ENCODE peak calls at places on chromosome 17, in five cellular contexts. Y is amygdala; Z is Ammon's horn; I is HFF-Myc; V is activated T-helper 1 cell treated with anti-CD3 and anti-CD28 coated beads, Interleukin-2, amount 50 U/mL, for 16 hours. K is an unnamed sample.

GRCh38 chr17:17757944-17758343 is 76.7 kb downstream of the RAI1 start:
- DNase-seq in Z (no peak), Y (no peak), I (no peak), V (no peak), K (no peak)

GRCh38 chr17:81738801-81739393 is 26.8 kb downstream of the SLC25A10 start:
- DNase-seq in V (no peak), Z (no peak), I (no peak), Y (no peak), K (no peak)

GRCh38 chr17:78391843-78392242 is 13.4 kb downstream of the PGS1 start:
- DNase-seq in Z (no peak), I (no peak), Y (no peak), V (no peak), K (no peak)

GRCh38 chr17:72305964-72306551 is 185.2 kb downstream of the SOX9 start:
- DNase-seq in Z (no peak), V (no peak), Y (no peak), I (no peak), K (no peak)

GRCh38 chr17:41987642-41988041 is 21.0 kb downstream of the CNP start:
- DNase-seq in V (no peak), Y (no peak), I (no peak), Z (no peak), K (no peak)

GRCh38 chr17:56681561-56682266 is 88.2 kb downstream of the NOG start:
- DNase-seq in Z (no peak), I (peak), Y (no peak), V (no peak), K (no peak)

GRCh38 chr17:51372345-51373004 is 112.1 kb downstream of the UTP18 start:
- DNase-seq in Z (peak), V (no peak), Y (peak), I (no peak), K (peak)

GRCh38 chr17:79749958-79750357 is 19.2 kb downstream of the ENPP7 start:
- DNase-seq in Z (no peak), I (no peak), V (no peak), Y (no peak), K (no peak)

GRCh38 chr17:4944163-4944553 is 4.1 kb downstream of the RNF167 start:
- DNase-seq in I (no peak), Y (no peak), V (peak), Z (no peak), K (no peak)

GRCh38 chr17:14427914-14428639 is 127.2 kb downstream of the HS3ST3B1 start:
- DNase-seq in I (no peak), Y (no peak), Z (no peak), V (peak), K (no peak)

GRCh38 chr17:80068301-80069160 is 32.1 kb downstream of the CCDC40 start:
- DNase-seq in Z (no peak), Y (no peak), V (no peak), I (no peak), K (peak)

GRCh38 chr17:77884019-77884418 is 74.5 kb upstream of the TNRC6C start:
- DNase-seq in Y (peak), I (no peak), V (no peak), Z (peak), K (peak)

GRCh38 chr17:46123607-46124006 is 69.6 kb downstream of the KANSL1 start:
- DNase-seq in I (no peak), Z (no peak), V (no peak), Y (no peak), K (no peak)

GRCh38 chr17:5694507-5694906 is 110.2 kb upstream of the NLRP1 start:
- DNase-seq in I (no peak), Y (no peak), V (no peak), Z (no peak), K (no peak)

GRCh38 chr17:10668771-10669170 is 11.7 kb upstream of the MYH3 start:
- DNase-seq in Z (no peak), V (no peak), Y (no peak), I (no peak), K (no peak)

GRCh38 chr17:48173191-48173590 is 65.6 kb downstream of the SNX11 start:
- DNase-seq in V (no peak), Z (no peak), Y (no peak), I (no peak), K (no peak)

GRCh38 chr17:10021239-10021638 is 116.2 kb upstream of the RCVRN start:
- DNase-seq in Y (no peak), I (no peak), V (no peak), Z (no peak), K (no peak)

GRCh38 chr17:7833795-7834553 is at the start of gene KDM6B:
- DNase-seq in V (peak), Y (peak), I (no peak), Z (peak), K (peak)

GRCh38 chr17:75639771-75640555 is 6.7 kb downstream of the SMIM5 start:
- DNase-seq in V (no peak), Z (no peak), Y (no peak), I (no peak), K (no peak)

GRCh38 chr17:82050152-82050760 is 1.4 kb downstream of the RFNG start:
- DNase-seq in Y (no peak), I (no peak), Z (no peak), V (no peak), K (no peak)

GRCh38 chr17:7102421-7102820 is 12.2 kb downstream of the ASGR2 start:
- DNase-seq in Z (no peak), Y (no peak), I (no peak), V (no peak), K (no peak)

GRCh38 chr17:32527146-32527545 is 40.4 kb downstream of the CDK5R1 start:
- DNase-seq in V (no peak), Z (no peak), Y (no peak), I (no peak), K (no peak)

GRCh38 chr17:55639096-55639495 is 83.6 kb downstream of the TMEM100 start:
- DNase-seq in V (no peak), I (no peak), Z (no peak), Y (no peak), K (no peak)

GRCh38 chr17:77600346-77600745 is 358.2 kb upstream of the TNRC6C start:
- DNase-seq in Z (no peak), I (no peak), V (no peak), Y (no peak), K (no peak)